ENCODE peak calls at places on chromosomes 1 and 21, in six cellular contexts. D, Y, I, R, H and X are unnamed samples.

GRCh38 chr1:205360166-205360565 is 3.4 kb upstream of the KLHDC8A start:
- DNase-seq in I (no peak), H (no peak), D (no peak), Y (no peak), R (no peak), X (no peak)

GRCh38 chr1:168441745-168442144 is 102.1 kb downstream of the XCL2 start:
- DNase-seq in D (no peak), H (no peak), I (no peak), Y (no peak), R (no peak), X (no peak)

GRCh38 chr1:163035791-163036249 is 33.3 kb upstream of the RGS4 start:
- DNase-seq in D (no peak), I (no peak), H (peak), Y (no peak), R (no peak), X (no peak)

GRCh38 chr1:30690115-30690645 is 33.2 kb downstream of the MATN1 start:
- DNase-seq in H (no peak), R (no peak), I (no peak), D (no peak), Y (no peak), X (no peak)

GRCh38 chr1:168243636-168244212 is 17.9 kb downstream of the SFT2D2 start:
- DNase-seq in I (no peak), Y (no peak), D (no peak), H (no peak), R (no peak), X (no peak)

GRCh38 chr1:17400725-17401341 is 28.8 kb downstream of the PADI6 start:
- DNase-seq in D (no peak), I (no peak), Y (peak), R (no peak), H (no peak), X (peak)

GRCh38 chr1:247337250-247337746 is 5.6 kb upstream of the ZNF496 start:
- DNase-seq in H (no peak), Y (no peak), R (no peak), I (no peak), D (no peak), X (no peak)

GRCh38 chr1:26584022-26584485 is 54.5 kb downstream of the RPS6KA1 start:
- DNase-seq in Y (no peak), R (peak), H (peak), I (no peak), D (no peak), X (no peak)

GRCh38 chr1:33586111-33586510 is 113.7 kb downstream of the ZSCAN20 start:
- DNase-seq in D (no peak), Y (no peak), I (no peak), R (no peak), H (no peak), X (no peak)

DNA sequence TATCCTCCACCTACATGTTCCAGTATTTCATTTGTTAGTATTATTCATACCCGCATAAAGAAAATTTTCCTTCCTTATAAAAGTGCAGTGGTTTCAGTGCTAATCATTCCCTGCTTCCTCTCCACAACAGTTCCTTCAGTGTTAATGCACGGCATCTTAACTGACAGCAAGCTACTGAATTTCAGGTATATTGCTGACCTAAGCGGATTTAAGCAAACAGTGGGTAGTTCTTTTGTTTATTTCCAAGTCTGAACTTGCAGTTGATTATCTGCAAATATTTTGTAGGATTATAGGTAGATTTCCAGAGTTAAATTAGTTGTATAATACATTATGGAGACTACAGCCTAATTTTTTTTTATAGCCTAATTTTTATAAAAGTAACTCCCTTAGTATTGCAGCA is 15.1 kb upstream of the DR1 start:
- DNase-seq in Y (no peak), H (no peak), R (no peak), I (no peak), D (no peak), X (no peak)
- TF ChIP-seq CTCF in Y (no peak), H (no peak), R (no peak), I (no peak), D (no peak), X (no peak)

DNA sequence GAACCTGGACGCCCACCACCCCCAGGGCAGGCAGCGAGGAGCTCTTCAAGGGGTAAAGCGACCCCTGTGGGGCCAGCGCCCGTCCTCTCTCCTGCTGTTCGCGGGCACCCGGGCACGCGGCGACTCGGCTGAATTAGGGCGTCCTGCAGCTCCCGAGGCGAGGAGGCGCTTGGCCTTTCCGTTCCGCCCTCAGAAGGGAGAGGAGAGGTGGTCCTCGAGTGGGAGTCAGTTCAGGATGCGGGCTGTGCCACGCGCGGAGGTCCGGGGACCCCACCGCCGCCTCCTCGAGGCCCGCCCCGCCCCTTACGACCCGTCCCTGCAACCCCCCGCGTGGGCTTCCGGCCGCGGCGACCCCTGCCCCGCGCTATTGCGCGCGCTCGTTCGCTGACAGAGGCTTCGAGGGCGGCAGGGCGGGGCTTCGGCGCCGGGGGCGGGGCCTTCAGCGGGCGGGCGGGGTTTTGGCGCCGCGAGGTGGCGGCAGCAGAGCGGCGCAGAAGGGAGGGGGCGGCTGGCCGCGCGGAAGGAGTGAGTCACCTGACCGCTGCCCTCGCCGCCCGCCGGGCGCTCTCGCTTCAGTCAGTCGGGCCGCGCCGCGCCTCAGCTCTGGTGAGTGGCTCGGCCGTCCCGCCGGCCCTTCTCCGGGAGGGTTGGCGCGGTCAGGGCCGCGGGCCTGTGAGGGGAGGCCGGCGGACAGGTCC is at the start of gene BACH1:
- DNase-seq in D (peak), Y (peak), R (peak), I (peak), H (peak), X (peak)
- TF ChIP-seq CTCF in D (peak), Y (peak), R (no peak), I (peak), H (no peak), X (peak)

DNA sequence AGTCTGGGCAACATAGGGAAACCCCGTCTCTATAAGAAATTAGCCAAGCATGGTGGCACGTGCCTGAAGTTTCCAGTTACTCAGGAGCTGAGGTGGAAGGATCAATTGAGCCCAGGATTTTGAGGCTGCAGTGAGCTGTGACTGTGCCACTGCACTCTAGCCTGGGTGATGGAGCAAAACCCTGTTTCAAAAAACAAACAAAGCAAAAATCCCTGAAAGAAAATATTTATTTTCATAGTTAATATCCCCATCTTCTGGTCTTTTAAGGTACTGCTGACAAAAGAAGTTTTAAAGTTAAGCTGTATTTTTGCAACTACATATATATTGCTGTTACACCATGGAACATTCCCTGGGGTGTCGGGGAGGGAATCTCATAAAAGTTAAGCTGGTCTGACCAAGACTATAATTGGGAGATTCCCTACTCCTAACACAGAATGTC is 26.0 kb downstream of the VAMP4 start:
- DNase-seq in D (no peak), Y (no peak), R (no peak), I (peak), H (no peak), X (no peak)
- TF ChIP-seq CTCF in D (peak), Y (peak), R (no peak), I (peak), H (peak), X (peak)

GRCh38 chr1:203628185-203628996 is 1.8 kb downstream of the ATP2B4 start:
- DNase-seq in I (no peak), R (peak), Y (no peak), H (no peak), D (peak), X (no peak)
- TF ChIP-seq CTCF in I (no peak), R (no peak), Y (no peak), H (no peak), D (no peak), X (no peak)

GRCh38 chr1:7856345-7856744 is 3.5 kb upstream of the UTS2 start:
- DNase-seq in Y (no peak), I (no peak), H (no peak), D (no peak), R (no peak), X (peak)
- TF ChIP-seq CTCF in Y (peak), I (no peak), H (no peak), D (no peak), R (no peak), X (no peak)

GRCh38 chr1:228166170-228166936 is 749 bp downstream of the IBA57 start:
- DNase-seq in I (peak), R (peak), Y (peak), H (peak), D (peak), X (peak)
- TF ChIP-seq CTCF in I (peak), R (no peak), Y (peak), H (peak), D (peak), X (peak)

DNA sequence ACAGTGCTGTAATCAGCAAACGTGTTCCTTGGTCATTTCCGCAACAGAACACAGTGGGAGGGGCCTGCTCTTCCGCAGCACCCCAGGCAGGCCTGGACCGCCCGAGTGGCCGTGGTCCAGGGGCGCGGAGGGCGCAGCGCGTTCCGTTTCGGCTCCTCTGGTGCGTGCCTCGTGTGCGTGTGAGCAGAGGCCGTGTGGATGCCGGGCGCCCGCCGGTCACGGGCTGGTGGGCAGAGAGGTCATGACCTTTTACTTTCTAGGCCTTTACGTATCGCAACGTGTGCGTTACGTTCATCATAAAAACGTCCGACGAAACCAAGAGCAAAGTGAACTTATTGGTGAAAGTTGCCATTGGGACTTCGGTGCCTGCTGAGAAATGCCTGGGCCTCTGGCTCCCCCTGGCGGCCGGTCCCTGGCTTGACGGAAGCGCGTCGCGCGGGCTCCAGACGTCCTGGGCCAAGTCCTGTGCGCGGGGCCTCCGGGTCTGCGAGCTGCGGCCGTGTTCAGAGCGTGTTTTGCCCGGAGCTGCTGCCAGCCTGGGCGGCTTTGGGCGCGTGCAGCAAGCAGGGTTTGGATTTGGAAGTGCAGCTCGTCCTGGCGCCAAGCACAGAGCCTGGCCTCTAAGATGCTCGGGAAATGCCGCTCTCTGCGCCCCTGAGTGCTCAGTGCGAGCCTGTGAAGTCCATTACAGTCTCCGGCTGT is 34.4 kb downstream of the COL18A1 start:
- DNase-seq in R (peak), H (peak), Y (peak), I (peak), D (peak), X (peak)
- TF ChIP-seq CTCF in R (peak), H (peak), Y (peak), I (peak), D (peak), X (peak)